ENCODE peak calls at places on chromosomes 16 and 17, in seven cellular contexts. G is H9, B is H1, F is IMR-90, R is mesendoderm, P is trophoblast cell, Y is mesenchymal stem cell. T is an unnamed sample.

GRCh38 chr16:8388684-8389083 is 201.6 kb downstream of the TMEM114 start:
- DNase-seq in F (no peak), G (no peak), R (no peak), B (no peak), P (no peak), Y (no peak), T (no peak)

GRCh38 chr16:58264961-58265479 is 29.8 kb downstream of the PRSS54 start:
- DNase-seq in R (peak), G (no peak), B (no peak), F (peak), P (peak), Y (peak), T (no peak)

GRCh38 chr16:86396918-86397317 is 113.4 kb upstream of the FOXF1 start:
- DNase-seq in P (no peak), F (peak), G (no peak), R (peak), B (no peak), Y (peak), T (no peak)

GRCh38 chr17:59220328-59221158 is at the start of gene GDPD1:
- DNase-seq in B (peak), F (peak), G (peak), R (peak), P (peak), Y (peak), T (peak)

GRCh38 chr16:11356573-11357331 is 11.5 kb downstream of the RMI2 start:
- DNase-seq in B (peak), F (peak), Y (peak), P (peak), R (peak), G (peak), T (peak)

GRCh38 chr16:58417600-58417999 is 25.3 kb downstream of the GINS3 start:
- DNase-seq in F (no peak), G (no peak), R (no peak), P (no peak), B (no peak), Y (no peak), T (no peak)

GRCh38 chr17:77247048-77247541 is 106.3 kb downstream of the SEC14L1 start:
- DNase-seq in R (peak), Y (peak), G (peak), P (peak), B (peak), F (peak), T (peak)

GRCh38 chr17:59893617-59894100 is 738 bp downstream of the RPS6KB1 start:
- DNase-seq in F (peak), G (no peak), B (no peak), Y (peak), R (peak), P (no peak), T (peak)

GRCh38 chr16:80831039-80831438 is 26.6 kb upstream of the CDYL2 start:
- DNase-seq in B (no peak), F (no peak), P (no peak), G (no peak), Y (no peak), R (no peak), T (no peak)

GRCh38 chr17:49914096-49914490 is 54.9 kb upstream of the DLX4 start:
- DNase-seq in F (no peak), P (peak), R (no peak), Y (no peak), B (no peak), G (no peak), T (no peak)

GRCh38 chr16:21116148-21116693 is 34.4 kb downstream of the DNAH3 start:
- DNase-seq in F (no peak), R (peak), P (no peak), Y (no peak), G (peak), B (no peak), T (no peak)

GRCh38 chr16:81551141-81551808 is 106.7 kb downstream of the CMIP start:
- DNase-seq in Y (peak), G (no peak), B (no peak), F (peak), R (peak), P (peak), T (no peak)

GRCh38 chr17:61124562-61124961 is 275.1 kb upstream of the TBX2 start:
- DNase-seq in B (no peak), P (no peak), G (no peak), R (no peak), F (no peak), Y (no peak), T (no peak)

GRCh38 chr16:83744521-83744981 is 63.2 kb upstream of the HSBP1 start:
- DNase-seq in B (no peak), F (peak), R (peak), G (peak), Y (peak), P (peak), T (peak)

GRCh38 chr17:62822080-62822904 is 14.2 kb upstream of the MARCHF10 start:
- DNase-seq in B (no peak), Y (no peak), P (no peak), F (no peak), G (no peak), R (no peak), T (no peak)

GRCh38 chr16:28162326-28162877 is 49.4 kb downstream of the XPO6 start:
- DNase-seq in R (no peak), F (no peak), Y (no peak), G (no peak), P (no peak), B (no peak), T (no peak)

GRCh38 chr17:41825175-41825845 is 10.7 kb downstream of the NT5C3B start:
- DNase-seq in B (no peak), Y (no peak), F (no peak), P (no peak), R (no peak), G (no peak), T (no peak)

GRCh38 chr17:80621335-80622169 is 76.9 kb downstream of the RPTOR start:
- DNase-seq in G (no peak), Y (no peak), R (peak), B (no peak), F (no peak), P (no peak), T (no peak)

GRCh38 chr17:11293480-11293879 is 52.5 kb downstream of the SHISA6 start:
- DNase-seq in P (no peak), F (no peak), B (no peak), R (peak), Y (no peak), G (peak), T (no peak)

GRCh38 chr17:77728022-77728671 is 230.4 kb upstream of the TNRC6C start:
- DNase-seq in F (no peak), G (peak), P (no peak), B (no peak), R (peak), Y (no peak), T (no peak)

GRCh38 chr16:19392352-19392751 is 25.3 kb upstream of the TMC5 start:
- DNase-seq in Y (no peak), P (no peak), R (no peak), F (no peak), G (no peak), B (no peak), T (no peak)

GRCh38 chr16:11447272-11447671 is 102.0 kb downstream of the RMI2 start:
- DNase-seq in G (no peak), P (no peak), B (no peak), F (no peak), Y (no peak), R (no peak), T (no peak)

DNA sequence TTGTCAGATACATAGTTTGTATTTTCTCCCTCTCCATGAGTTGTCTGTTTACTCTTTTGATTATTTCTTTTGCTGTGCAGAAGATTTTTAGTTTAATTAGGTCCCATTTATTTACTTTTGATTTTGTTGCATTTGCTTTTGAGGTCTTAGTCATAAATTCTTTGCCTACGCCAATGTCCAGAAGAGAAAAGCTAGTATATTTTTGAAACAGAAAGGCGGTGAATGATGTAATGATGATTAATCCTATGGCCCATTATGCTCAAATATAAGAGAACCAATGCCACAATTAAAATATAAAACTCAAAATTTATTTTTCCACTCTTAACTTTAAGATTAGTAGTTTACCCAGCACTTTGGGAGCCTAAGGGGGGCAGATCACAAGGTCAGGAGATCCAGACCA is 59.8 kb upstream of the SMIM36 start:
- DNase-seq in B (no peak), P (no peak), F (peak), R (no peak), G (no peak), Y (no peak), T (no peak)
- H4K8ac ChIP-seq in B (no peak), P (no peak), F (no peak), R (no peak), G (no peak), Y (no peak), T (no peak)

DNA sequence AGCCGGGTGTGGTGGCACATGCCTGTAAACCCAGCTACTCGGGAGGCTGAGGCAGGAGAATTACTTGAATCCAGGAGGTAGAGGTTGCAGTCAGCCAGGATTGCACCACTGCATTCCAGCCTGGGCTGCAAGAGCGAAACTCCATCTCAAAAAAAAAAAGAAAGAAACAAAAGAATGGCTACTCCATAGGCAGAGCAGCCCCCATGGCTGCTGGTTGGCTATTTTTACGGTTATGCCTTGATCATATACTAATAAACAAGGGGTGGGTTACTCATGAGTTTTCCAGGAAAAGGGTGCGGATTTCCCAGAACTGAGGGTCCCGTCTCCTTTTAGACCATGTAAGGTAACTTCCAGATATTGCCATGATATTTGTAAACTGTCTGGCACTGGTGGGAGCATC is 76.2 kb upstream of the TMEM97 start:
- DNase-seq in Y (no peak), F (no peak), G (no peak), P (peak), B (no peak), R (no peak), T (no peak)
- H4K8ac ChIP-seq in Y (no peak), F (no peak), G (no peak), P (no peak), B (no peak), R (no peak), T (no peak)

GRCh38 chr16:3282103-3282746 is 1.1 kb upstream of the ZNF263 start:
- DNase-seq in G (peak), R (peak), F (peak), P (peak), Y (peak), B (no peak), T (no peak)
- H4K8ac ChIP-seq in G (no peak), R (no peak), F (peak), P (peak), Y (peak), B (peak), T (no peak)

DNA sequence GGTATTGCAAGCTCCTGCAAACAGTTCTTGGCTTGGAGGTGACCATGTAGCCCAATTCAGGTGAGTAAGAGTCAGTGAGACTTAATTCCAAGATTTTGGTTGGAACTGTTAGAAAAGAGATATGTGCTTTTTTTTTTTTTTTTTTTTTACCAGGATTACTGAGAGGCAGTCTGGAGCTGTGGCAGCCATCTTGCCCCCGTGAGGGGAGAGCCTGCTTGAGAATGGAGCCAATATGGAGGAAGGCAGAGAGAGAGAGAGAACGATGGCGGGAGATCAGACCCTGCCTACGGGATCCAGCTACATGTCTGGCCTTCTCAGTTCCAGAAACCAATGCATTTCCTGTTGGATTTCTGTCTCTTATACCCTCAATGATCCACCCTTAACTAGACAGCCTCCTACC is 97.8 kb downstream of the MYH11 start:
- DNase-seq in B (no peak), R (no peak), Y (no peak), G (no peak), P (no peak), F (no peak), T (no peak)
- H4K8ac ChIP-seq in B (no peak), R (no peak), Y (no peak), G (no peak), P (no peak), F (no peak), T (no peak)

T was measured in neuronal stem cell.